ENCODE peak calls at places on chromosome 10, in eight cellular contexts. L is HCT116, N is breast epithelium, D is transverse colon, B is lower leg skin, Y is H1, J is uterus, Z is body of pancreas. U is an unnamed sample.

GRCh38 chr10:112446055-112446854 is 459 bp downstream of the ZDHHC6 start:
- DNase-seq in Z (no peak), B (no peak), J (no peak), N (no peak), L (no peak), Y (no peak), D (peak), U (peak)

GRCh38 chr10:44397476-44398225 is 12.8 kb upstream of the CXCL12 start:
- DNase-seq in L (no peak), Y (no peak), N (no peak), Z (no peak), B (no peak), D (no peak), J (peak), U (no peak)

GRCh38 chr10:131077031-131077430 is 234.5 kb downstream of the TCERG1L start:
- DNase-seq in Z (no peak), L (no peak), B (no peak), D (no peak), Y (no peak), J (no peak), N (no peak), U (no peak)

GRCh38 chr10:52216852-52217251 is 97.2 kb upstream of the DKK1 start:
- DNase-seq in J (no peak), D (peak), Z (no peak), B (no peak), N (no peak), Y (no peak), L (no peak), U (no peak)

GRCh38 chr10:131180941-131181855 is 130.3 kb downstream of the TCERG1L start:
- DNase-seq in N (no peak), L (no peak), D (no peak), J (no peak), Y (peak), B (no peak), Z (peak), U (peak)

GRCh38 chr10:91856637-91857036 is 52.6 kb downstream of the FGFBP3 start:
- DNase-seq in J (no peak), B (no peak), L (peak), Y (no peak), D (no peak), Z (no peak), N (no peak), U (no peak)

GRCh38 chr10:113665806-113666354 is 2.0 kb upstream of the NRAP start:
- DNase-seq in Z (no peak), D (no peak), N (peak), J (no peak), Y (no peak), L (no peak), B (no peak), U (no peak)

GRCh38 chr10:35300063-35300699 is 36.1 kb upstream of the CCNY start:
- DNase-seq in J (no peak), Z (no peak), D (peak), L (peak), N (no peak), B (peak), Y (no peak), U (peak)

GRCh38 chr10:119667562-119668328 is 16.6 kb downstream of the BAG3 start:
- DNase-seq in L (peak), Y (no peak), N (peak), B (peak), D (peak), Z (peak), J (peak), U (no peak)
- H3K4me3 ChIP-seq in L (no peak), Y (no peak), N (no peak), B (no peak), D (no peak), Z (no peak), J (no peak), U (no peak)

GRCh38 chr10:86670876-86671275 is 2.6 kb downstream of the LDB3 start:
- DNase-seq in B (no peak), J (no peak), Z (no peak), Y (no peak), D (no peak), L (no peak), N (no peak), U (no peak)

GRCh38 chr10:86666538-86666937 is 1.8 kb upstream of the LDB3 start:
- DNase-seq in Z (no peak), Y (no peak), J (no peak), N (no peak), B (no peak), L (no peak), D (no peak), U (no peak)

GRCh38 chr10:86670290-86670811 is 2.0 kb downstream of the LDB3 start:
- DNase-seq in Z (no peak), J (no peak), B (no peak), L (no peak), N (no peak), Y (no peak), D (no peak), U (no peak)

GRCh38 chr10:86667421-86668181 is 710 bp upstream of the LDB3 start:
- DNase-seq in Y (no peak), N (no peak), D (no peak), J (no peak), L (no peak), B (no peak), Z (peak), U (no peak)

DNA sequence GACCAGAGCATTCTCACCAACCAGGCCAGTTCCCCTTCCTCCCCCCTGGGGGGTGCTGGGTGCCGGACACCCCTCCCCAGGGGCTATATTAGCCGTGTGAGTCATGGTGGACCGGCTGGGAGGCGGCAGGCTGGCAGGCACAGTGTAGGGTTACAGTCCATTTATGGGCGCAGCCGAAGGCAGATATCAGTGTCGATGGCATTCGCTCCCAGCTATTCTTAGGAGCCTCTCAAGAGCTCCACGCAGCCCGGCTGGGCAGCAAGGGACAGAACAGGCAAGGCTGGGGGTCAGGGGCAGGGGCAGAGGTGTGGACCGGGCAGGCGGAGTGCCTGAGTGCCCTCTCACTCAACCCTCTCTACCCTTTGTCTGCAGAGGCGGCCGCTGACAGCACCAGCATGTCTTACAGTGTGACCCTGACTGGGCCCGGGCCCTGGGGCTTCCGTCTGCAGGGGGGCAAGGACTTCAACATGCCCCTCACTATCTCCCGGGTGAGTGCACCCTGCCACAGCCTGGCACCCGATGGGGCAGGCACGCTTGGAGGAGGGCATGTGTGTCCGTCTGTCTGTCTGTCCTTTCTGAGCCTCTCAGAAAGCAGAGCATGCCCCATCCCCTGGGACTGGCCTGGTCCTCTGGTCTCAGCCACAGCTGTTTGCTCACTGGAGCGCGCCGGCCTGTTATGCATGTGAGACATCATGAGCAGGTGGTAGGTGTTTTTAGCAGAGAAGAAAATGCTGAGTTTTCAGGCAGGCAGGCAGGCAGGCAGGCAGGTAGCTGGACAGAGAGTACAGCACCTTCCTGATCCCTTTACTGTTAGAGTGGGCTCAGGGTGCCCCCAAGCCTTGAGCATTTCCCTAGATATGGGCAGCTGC is at the start of gene LDB3:
- DNase-seq in D (peak), Y (no peak), J (peak), N (no peak), B (no peak), Z (peak), L (no peak), U (no peak)
- TF ChIP-seq POLR2A in D (peak), Y (no peak), J (peak), N (no peak), B (no peak), Z (no peak), L (no peak), U (no peak)

GRCh38 chr10:85786401-85786899 is 580.1 kb downstream of the GRID1 start:
- DNase-seq in J (no peak), N (no peak), Z (peak), B (no peak), D (no peak), L (peak), Y (no peak), U (no peak)
- TF ChIP-seq CTCF in J (no peak), N (no peak), Z (no peak), B (no peak), D (no peak), L (peak), Y (peak), U (no peak)

DNA sequence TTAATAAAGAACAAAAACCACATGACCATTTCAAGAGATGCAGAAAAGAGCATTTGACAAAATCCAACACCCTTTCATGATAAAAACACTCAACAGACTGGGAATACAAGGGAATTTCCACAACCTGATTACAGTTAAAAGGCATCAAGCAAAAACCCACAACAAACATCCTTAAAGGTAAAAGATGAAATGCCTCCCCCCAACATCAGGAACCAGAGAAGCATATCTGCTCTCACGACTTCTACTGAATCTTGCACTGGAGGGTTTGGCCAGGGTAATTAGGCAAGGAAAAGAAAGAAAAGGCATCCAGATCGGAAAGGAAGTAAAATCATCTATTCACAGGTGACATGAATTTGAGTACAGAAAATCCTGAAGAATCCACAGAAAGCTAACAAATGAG is 59.5 kb upstream of the SFMBT2 start:
- DNase-seq in N (no peak), Y (no peak), L (no peak), D (no peak), Z (no peak), B (no peak), J (no peak), U (no peak)
- H3K4me3 ChIP-seq in N (no peak), Y (no peak), L (no peak), D (no peak), Z (no peak), B (no peak), J (no peak), U (no peak)

GRCh38 chr10:43362191-43362839 is 9.1 kb upstream of the FXYD4 start:
- DNase-seq in Y (peak), B (peak), N (peak), L (peak), Z (peak), D (peak), J (peak), U (peak)
- TF ChIP-seq POLR2A in Y (no peak), B (no peak), N (no peak), L (peak), Z (peak), D (peak), J (peak), U (peak)

GRCh38 chr10:104123397-104123796 is 1.4 kb downstream of the SFR1 start:
- DNase-seq in J (no peak), Y (no peak), D (no peak), Z (no peak), B (no peak), N (no peak), L (no peak), U (no peak)
- TF ChIP-seq CTCF in J (no peak), Y (no peak), D (peak), Z (no peak), B (no peak), N (no peak), L (peak), U (no peak)

GRCh38 chr10:21536874-21537273 is 2.8 kb downstream of the MLLT10 start:
- DNase-seq in Y (peak), B (no peak), Z (no peak), N (no peak), D (no peak), J (no peak), L (no peak), U (no peak)
- H3K4me3 ChIP-seq in Y (no peak), B (no peak), Z (no peak), N (no peak), D (no peak), J (no peak), L (no peak), U (no peak)